ENCODE peak calls at places on chromosomes 5 and 9, in ten cellular contexts. B, F, V, D, Y, C, H, W, X and K are unnamed samples.
A peak's percentile ranks its signal among the peaks of the same experiment; 100 is the strongest.

GRCh38 chr5:86756839-86757238 is 139.1 kb downstream of the COX7C start:
- DNase-seq in H (no peak), Y (no peak), V (no peak), D (no peak), W (no peak), X (no peak), C (no peak), F (no peak), B (no peak), K (no peak)

GRCh38 chr5:96259211-96259772 is 173.8 kb downstream of the PCSK1 start:
- DNase-seq in Y (no peak), V (no peak), F (no peak), X (no peak), D (peak; percentile 72), W (no peak), B (no peak), H (no peak), C (no peak), K (no peak)

GRCh38 chr9:103755441-103755840 is 338.7 kb upstream of the SMC2 start:
- DNase-seq in V (no peak), B (no peak), C (no peak), X (no peak), H (no peak), Y (no peak), F (no peak), W (no peak), D (no peak), K (no peak)

GRCh38 chr9:14511452-14511851 is 181.8 kb downstream of the ZDHHC21 start:
- DNase-seq in F (no peak), D (peak; percentile 22), V (no peak), Y (no peak), X (no peak), H (no peak), B (no peak), W (no peak), C (no peak), K (no peak)

GRCh38 chr5:36877667-36878420 is 1.3 kb downstream of the NIPBL start:
- DNase-seq in D (peak; percentile 65), C (no peak), W (no peak), V (peak; percentile 37), B (no peak), H (no peak), F (peak; percentile 26), Y (no peak), X (no peak), K (no peak)

GRCh38 chr9:120433701-120434100 is 146.3 kb downstream of the CDK5RAP2 start:
- DNase-seq in V (no peak), H (no peak), B (no peak), X (no peak), D (no peak), Y (no peak), F (no peak), C (no peak), W (no peak), K (no peak)

GRCh38 chr9:129994947-129995346 is 48.0 kb downstream of the FNBP1 start:
- DNase-seq in B (no peak), D (peak; percentile 39), C (no peak), H (no peak), V (no peak), Y (no peak), X (no peak), W (no peak), F (no peak), K (no peak)

GRCh38 chr9:124855566-124855943 is 2.3 kb downstream of the WDR38 start:
- DNase-seq in W (no peak), C (no peak), X (no peak), V (no peak), F (no peak), D (no peak), Y (no peak), B (no peak), H (no peak), K (no peak)

GRCh38 chr5:143499480-143500114 is 96.1 kb upstream of the NR3C1 start:
- DNase-seq in C (no peak), F (no peak), V (no peak), B (no peak), W (no peak), H (no peak), Y (no peak), D (no peak), X (no peak), K (no peak)

GRCh38 chr5:151477106-151477505 is 29.7 kb downstream of the SLC36A1 start:
- DNase-seq in W (no peak), F (no peak), D (peak; percentile 75), V (no peak), B (no peak), Y (no peak), C (no peak), H (no peak), X (no peak), K (no peak)

GRCh38 chr5:36576721-36577120 is 29.7 kb upstream of the SLC1A3 start:
- DNase-seq in Y (no peak), F (no peak), V (no peak), B (no peak), W (no peak), X (no peak), H (no peak), C (no peak), D (no peak), K (no peak)